ENCODE peak calls at places on chromosomes 13 and 19, in six cellular contexts. One of them, this sample, is unnamed. For H3K9me3, the result is how much of the 10 kb centered on the place peaks cover.

GRCh38 chr13:113144255-113144629 is 14.2 kb upstream of the PROZ start:
- DNase-seq in colonic mucosa: no peak
- DNase-seq in A673: no peak
- DNase-seq in heart right ventricle: no peak
- DNase-seq in breast epithelium: no peak
- DNase-seq in A549: no peak
- DNase-seq in this sample: no peak

GRCh38 chr13:91357613-91358383 is 10.3 kb downstream of the MIR17HG start:
- DNase-seq in colonic mucosa: no peak
- DNase-seq in A673: no peak
- DNase-seq in heart right ventricle: no peak
- DNase-seq in breast epithelium: no peak
- DNase-seq in A549: no peak
- DNase-seq in this sample: no peak

GRCh38 chr13:39038569-39038898 is 278 bp downstream of the NHLRC3 start:
- DNase-seq in colonic mucosa: peak
- DNase-seq in A673: peak
- DNase-seq in heart right ventricle: no peak
- DNase-seq in breast epithelium: no peak
- DNase-seq in A549: peak
- DNase-seq in this sample: no peak

GRCh38 chr19:41530761-41531301 is 45.1 kb upstream of the CEACAM21 start:
- DNase-seq in colonic mucosa: no peak
- DNase-seq in A673: peak
- DNase-seq in heart right ventricle: no peak
- DNase-seq in breast epithelium: peak
- DNase-seq in A549: no peak
- DNase-seq in this sample: no peak

GRCh38 chr13:21637296-21637695 is 33.3 kb upstream of the MICU2 start:
- DNase-seq in colonic mucosa: peak
- DNase-seq in A673: no peak
- DNase-seq in heart right ventricle: no peak
- DNase-seq in breast epithelium: no peak
- DNase-seq in A549: peak
- DNase-seq in this sample: no peak

GRCh38 chr13:58472483-58472882 is 840.9 kb downstream of the PCDH17 start:
- DNase-seq in colonic mucosa: no peak
- DNase-seq in A673: no peak
- DNase-seq in heart right ventricle: no peak
- DNase-seq in breast epithelium: no peak
- DNase-seq in A549: no peak
- DNase-seq in this sample: no peak

GRCh38 chr13:73261739-73262216 is 203.0 kb downstream of the KLF5 start:
- DNase-seq in colonic mucosa: no peak
- DNase-seq in A673: no peak
- DNase-seq in heart right ventricle: no peak
- DNase-seq in breast epithelium: no peak
- DNase-seq in A549: no peak
- DNase-seq in this sample: no peak

GRCh38 chr19:50417138-50417849 is 1.4 kb upstream of the SPIB start:
- DNase-seq in colonic mucosa: peak
- DNase-seq in A673: no peak
- DNase-seq in heart right ventricle: no peak
- DNase-seq in breast epithelium: no peak
- DNase-seq in A549: peak
- DNase-seq in this sample: no peak

GRCh38 chr13:43303040-43303729 is 279.8 kb downstream of the DNAJC15 start:
- DNase-seq in colonic mucosa: peak
- DNase-seq in A673: peak
- DNase-seq in heart right ventricle: peak
- DNase-seq in breast epithelium: peak
- DNase-seq in A549: peak
- DNase-seq in this sample: no peak

GRCh38 chr13:48709213-48709612 is 55.5 kb downstream of the CYSLTR2 start:
- DNase-seq in colonic mucosa: no peak
- DNase-seq in A673: no peak
- DNase-seq in heart right ventricle: no peak
- DNase-seq in breast epithelium: no peak
- DNase-seq in A549: no peak
- DNase-seq in this sample: no peak

GRCh38 chr19:46618670-46619231 is 6.1 kb downstream of the PTGIR start:
- DNase-seq in colonic mucosa: no peak
- DNase-seq in A673: peak
- DNase-seq in heart right ventricle: no peak
- DNase-seq in breast epithelium: peak
- DNase-seq in A549: no peak
- DNase-seq in this sample: no peak

GRCh38 chr19:47518139-47518538 is 3.3 kb upstream of the NAPA start:
- DNase-seq in colonic mucosa: no peak
- DNase-seq in A673: no peak
- DNase-seq in heart right ventricle: no peak
- DNase-seq in breast epithelium: no peak
- DNase-seq in A549: no peak
- DNase-seq in this sample: no peak

GRCh38 chr19:44820648-44821609 is 12.0 kb downstream of the BCAM start:
- DNase-seq in colonic mucosa: no peak
- DNase-seq in A673: no peak
- DNase-seq in heart right ventricle: peak
- DNase-seq in breast epithelium: no peak
- DNase-seq in A549: no peak
- DNase-seq in this sample: no peak

GRCh38 chr13:101018720-101019119 is 344.1 kb upstream of the TMTC4 start:
- DNase-seq in colonic mucosa: no peak
- DNase-seq in A673: no peak
- DNase-seq in heart right ventricle: no peak
- DNase-seq in breast epithelium: no peak
- DNase-seq in A549: peak
- DNase-seq in this sample: peak

GRCh38 chr13:99847318-99847750 is 124.2 kb downstream of the ZIC5 start:
- DNase-seq in colonic mucosa: no peak
- DNase-seq in A673: peak
- DNase-seq in heart right ventricle: no peak
- DNase-seq in breast epithelium: no peak
- DNase-seq in A549: no peak
- DNase-seq in this sample: no peak

GRCh38 chr13:28530729-28531194 is 35.8 kb upstream of the FLT1 start:
- DNase-seq in colonic mucosa: no peak
- DNase-seq in A673: peak
- DNase-seq in heart right ventricle: no peak
- DNase-seq in breast epithelium: no peak
- DNase-seq in A549: no peak
- DNase-seq in this sample: no peak

GRCh38 chr19:49217382-49217781 is 59.8 kb downstream of the TRPM4 start:
- DNase-seq in colonic mucosa: no peak
- DNase-seq in A673: no peak
- DNase-seq in heart right ventricle: peak
- DNase-seq in breast epithelium: no peak
- DNase-seq in A549: no peak
- DNase-seq in this sample: no peak

GRCh38 chr19:41889896-41890295 is 6.9 kb downstream of the ARHGEF1 start:
- DNase-seq in colonic mucosa: no peak
- DNase-seq in A673: no peak
- DNase-seq in heart right ventricle: no peak
- DNase-seq in breast epithelium: no peak
- DNase-seq in A549: no peak
- DNase-seq in this sample: no peak

GRCh38 chr19:38649305-38650179 is 2.1 kb downstream of the ACTN4 start:
- DNase-seq in colonic mucosa: peak
- DNase-seq in A673: no peak
- DNase-seq in heart right ventricle: peak
- DNase-seq in breast epithelium: peak
- DNase-seq in A549: peak
- DNase-seq in this sample: no peak
- H3K27ac ChIP-seq in colonic mucosa: peak
- H3K27ac ChIP-seq in A673: peak
- H3K27ac ChIP-seq in heart right ventricle: peak
- H3K27ac ChIP-seq in breast epithelium: peak
- H3K27ac ChIP-seq in A549: peak
- H3K27ac ChIP-seq in this sample: peak

DNA sequence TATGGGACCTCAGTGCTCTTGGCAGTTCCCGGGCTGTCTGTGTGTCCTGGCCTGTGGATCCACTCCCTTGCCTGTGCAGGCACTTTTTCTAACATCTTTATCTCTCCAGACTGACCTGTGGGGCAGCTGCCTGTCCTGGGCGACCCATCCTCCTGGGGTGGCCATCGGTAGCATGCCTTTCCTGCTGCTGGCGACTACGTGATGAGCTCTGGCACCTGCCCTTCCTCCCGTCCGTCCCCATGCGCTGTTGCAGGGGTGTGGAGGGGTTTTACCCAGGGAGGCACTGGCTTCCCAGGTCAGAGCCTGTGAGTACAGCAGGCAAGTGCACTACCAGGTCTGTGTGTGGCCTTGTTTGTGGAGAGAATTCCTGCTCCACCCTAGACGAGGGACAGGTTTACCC is 93.3 kb downstream of the KDM4B start:
- DNase-seq in colonic mucosa: no peak
- DNase-seq in A673: no peak
- DNase-seq in heart right ventricle: no peak
- DNase-seq in breast epithelium: no peak
- DNase-seq in A549: no peak
- DNase-seq in this sample: no peak
- H3K9me3 ChIP-seq in colonic mucosa: under half
- H3K9me3 ChIP-seq in A673: under half
- H3K9me3 ChIP-seq in heart right ventricle: under half
- H3K9me3 ChIP-seq in breast epithelium: under half
- H3K9me3 ChIP-seq in A549: under half
- H3K9me3 ChIP-seq in this sample: under half

DNA sequence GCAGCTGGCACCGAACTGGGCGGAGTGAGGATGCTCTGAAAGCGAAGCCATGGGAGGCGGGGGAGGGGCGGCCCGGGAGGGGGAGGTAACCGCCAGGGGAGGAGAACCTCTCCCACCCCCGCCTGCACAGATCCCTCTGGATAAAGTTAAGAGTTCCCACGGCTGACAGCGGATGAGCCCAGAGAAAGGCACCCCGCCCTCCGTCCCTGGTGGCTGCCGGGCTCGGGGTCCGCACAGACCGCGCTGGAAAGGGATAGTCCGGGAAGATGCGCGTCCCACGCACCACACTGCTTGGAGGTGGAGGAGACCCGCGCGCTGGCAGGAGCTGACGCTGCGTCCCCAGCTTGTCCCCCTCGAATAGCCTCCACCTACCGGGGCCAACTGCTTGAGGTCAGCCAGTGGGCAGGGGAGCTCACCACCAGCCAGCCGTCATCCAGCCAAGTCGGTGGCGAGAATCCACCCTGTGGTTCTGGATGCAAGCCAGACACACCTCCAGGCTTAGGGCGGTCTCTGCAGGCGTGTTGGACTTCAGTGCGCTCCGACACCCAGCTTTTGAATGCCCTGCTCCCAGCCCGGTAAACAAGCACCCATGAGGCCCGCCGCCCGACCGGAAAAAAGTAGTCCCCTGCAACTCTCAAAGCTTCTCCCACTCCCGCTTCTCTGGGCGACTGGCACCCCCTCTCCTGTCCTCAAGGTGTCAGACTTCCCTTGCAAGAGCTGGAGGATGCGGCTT is at the start of gene TRPC4:
- DNase-seq in colonic mucosa: peak
- DNase-seq in A673: peak
- DNase-seq in heart right ventricle: peak
- DNase-seq in breast epithelium: no peak
- DNase-seq in A549: peak
- DNase-seq in this sample: no peak
- TF ChIP-seq CTCF in colonic mucosa: no peak
- TF ChIP-seq CTCF in A673: peak
- TF ChIP-seq CTCF in heart right ventricle: peak
- TF ChIP-seq CTCF in breast epithelium: no peak
- TF ChIP-seq CTCF in A549: no peak
- TF ChIP-seq CTCF in this sample: peak

DNA sequence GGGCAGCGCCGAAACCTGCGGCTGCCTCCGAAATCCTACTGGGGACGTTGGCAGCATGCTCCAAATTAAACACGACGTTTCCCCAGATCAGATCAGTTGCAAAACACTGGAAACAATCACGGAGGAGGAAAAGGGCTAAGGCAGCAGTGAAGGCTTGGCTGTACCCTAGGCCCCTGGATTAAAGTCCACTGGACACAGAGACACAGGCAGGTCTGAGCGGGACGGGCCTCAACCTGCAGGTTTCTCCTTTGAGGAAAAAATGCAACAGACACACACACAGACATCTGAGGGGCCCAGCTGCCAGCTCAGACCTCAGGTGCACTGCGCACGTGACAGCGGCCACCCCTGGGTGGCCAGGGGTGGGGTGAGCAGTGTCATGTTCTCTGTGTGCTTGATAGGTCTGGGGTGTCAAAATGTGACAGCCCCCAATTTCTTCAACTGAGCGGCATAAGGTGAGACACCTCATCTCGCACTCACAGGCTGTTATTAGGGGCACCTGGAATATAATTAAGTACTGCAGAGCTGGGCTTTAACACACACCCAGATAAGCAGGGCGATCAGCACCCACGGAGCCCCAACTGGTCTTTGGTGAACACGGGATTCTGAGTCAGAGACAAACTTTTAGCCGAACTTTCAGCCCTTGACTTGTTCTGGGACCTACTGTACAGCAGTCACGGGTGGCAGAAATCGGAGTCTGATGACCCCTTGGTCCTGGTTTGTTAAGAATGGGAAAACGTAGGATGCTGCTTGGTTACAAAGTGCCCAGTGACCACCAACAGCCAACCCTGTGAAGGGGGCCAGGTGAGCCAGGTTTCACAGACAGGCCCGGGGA is 9.3 kb downstream of the SH3GL1 start:
- DNase-seq in colonic mucosa: no peak
- DNase-seq in A673: no peak
- DNase-seq in heart right ventricle: no peak
- DNase-seq in breast epithelium: no peak
- DNase-seq in A549: no peak
- DNase-seq in this sample: no peak
- H3K27ac ChIP-seq in colonic mucosa: peak
- H3K27ac ChIP-seq in A673: peak
- H3K27ac ChIP-seq in heart right ventricle: peak
- H3K27ac ChIP-seq in breast epithelium: peak
- H3K27ac ChIP-seq in A549: no peak
- H3K27ac ChIP-seq in this sample: peak

GRCh38 chr19:58093071-58093470 is 5.0 kb downstream of the ZSCAN18 start:
- DNase-seq in colonic mucosa: no peak
- DNase-seq in A673: no peak
- DNase-seq in heart right ventricle: no peak
- DNase-seq in breast epithelium: no peak
- DNase-seq in A549: no peak
- DNase-seq in this sample: no peak
- H3K9me3 ChIP-seq in colonic mucosa: under half
- H3K9me3 ChIP-seq in A673: under half
- H3K9me3 ChIP-seq in heart right ventricle: under half
- H3K9me3 ChIP-seq in breast epithelium: half or more
- H3K9me3 ChIP-seq in A549: half or more
- H3K9me3 ChIP-seq in this sample: half or more

DNA sequence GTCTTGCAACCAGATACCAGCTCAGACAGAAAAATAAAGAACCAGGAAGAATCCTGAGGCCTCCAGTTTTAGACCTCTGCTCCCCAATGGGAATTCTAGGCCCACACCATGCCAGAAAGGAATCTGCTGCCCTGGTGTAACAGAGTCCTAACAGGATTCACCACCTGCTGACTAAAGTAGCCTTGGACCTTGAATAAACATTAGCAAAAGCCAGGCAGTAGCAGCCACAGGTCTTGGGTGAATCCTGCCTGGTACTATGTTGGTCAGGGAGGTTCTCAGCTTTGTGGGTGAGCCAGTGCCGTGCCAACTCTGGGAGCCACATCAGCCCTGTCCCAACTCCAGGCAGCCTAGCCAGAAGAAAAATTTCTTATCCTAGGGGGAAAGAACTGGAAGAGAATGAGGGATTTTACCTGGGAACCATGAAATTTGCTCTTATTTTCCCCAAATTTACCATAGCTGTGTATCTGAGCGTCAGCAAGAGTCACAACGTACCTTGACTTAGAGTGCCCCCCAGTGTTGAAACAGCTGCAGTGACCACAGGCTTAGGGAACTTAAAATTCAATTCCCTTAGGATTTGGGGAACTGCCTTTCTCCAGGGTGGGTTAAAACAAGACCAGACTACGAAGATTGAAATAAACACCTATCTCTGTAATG is 1895.6 kb upstream of the PRR20A start:
- DNase-seq in colonic mucosa: no peak
- DNase-seq in A673: peak
- DNase-seq in heart right ventricle: no peak
- DNase-seq in breast epithelium: no peak
- DNase-seq in A549: peak
- DNase-seq in this sample: no peak
- TF ChIP-seq CTCF in colonic mucosa: no peak
- TF ChIP-seq CTCF in A673: peak
- TF ChIP-seq CTCF in heart right ventricle: no peak
- TF ChIP-seq CTCF in breast epithelium: no peak
- TF ChIP-seq CTCF in A549: no peak
- TF ChIP-seq CTCF in this sample: no peak